ENCODE peak calls at places on chromosomes 11 and 22, in five cellular contexts. One of them, this sample, is unnamed.

GRCh38 chr22:30444632-30445437 is 19.3 kb downstream of the MTFP1 start:
- DNase-seq in hypothalamus: peak; percentile 17
- DNase-seq in GM06990: peak; percentile 52
- DNase-seq in GM12878: no peak
- DNase-seq in KG1: peak; percentile 6
- DNase-seq in this sample: no peak

GRCh38 chr11:114058026-114058706 is 1.3 kb upstream of the ZBTB16 start:
- DNase-seq in GM06990: no peak
- DNase-seq in KG1: no peak
- DNase-seq in GM12878: no peak
- DNase-seq in hypothalamus: no peak
- DNase-seq in this sample: no peak

GRCh38 chr11:130832571-130833432 is 83.5 kb downstream of the SNX19 start:
- DNase-seq in hypothalamus: no peak
- DNase-seq in GM12878: no peak
- DNase-seq in KG1: no peak
- DNase-seq in GM06990: no peak
- DNase-seq in this sample: no peak

GRCh38 chr11:2575611-2576051 is 124.2 kb downstream of the KCNQ1OT1 start:
- DNase-seq in GM12878: no peak
- DNase-seq in GM06990: no peak
- DNase-seq in hypothalamus: no peak
- DNase-seq in KG1: no peak
- DNase-seq in this sample: no peak

GRCh38 chr22:20414059-20414440 is 20.1 kb downstream of the ZNF74 start:
- DNase-seq in KG1: no peak
- DNase-seq in GM12878: no peak
- DNase-seq in hypothalamus: no peak
- DNase-seq in GM06990: no peak
- DNase-seq in this sample: no peak

GRCh38 chr11:130609121-130610035 is 160.9 kb downstream of the ADAMTS15 start:
- DNase-seq in KG1: no peak
- DNase-seq in GM12878: no peak
- DNase-seq in hypothalamus: no peak
- DNase-seq in GM06990: no peak
- DNase-seq in this sample: no peak

GRCh38 chr11:23540101-23540561 is 679.9 kb upstream of the CCDC179 start:
- DNase-seq in KG1: peak; percentile 41
- DNase-seq in GM12878: peak; percentile 5
- DNase-seq in hypothalamus: no peak
- DNase-seq in GM06990: no peak
- DNase-seq in this sample: no peak

GRCh38 chr11:36467913-36468312 is 42.2 kb downstream of the TRAF6 start:
- DNase-seq in GM06990: no peak
- DNase-seq in GM12878: no peak
- DNase-seq in KG1: no peak
- DNase-seq in hypothalamus: no peak
- DNase-seq in this sample: no peak

GRCh38 chr11:3642071-3642951 is 519 bp upstream of the ART5 start:
- DNase-seq in GM06990: peak; percentile 56
- DNase-seq in GM12878: no peak
- DNase-seq in hypothalamus: peak; percentile 11
- DNase-seq in KG1: no peak
- DNase-seq in this sample: peak; percentile 81

GRCh38 chr11:19342036-19342435 is 101.3 kb upstream of the E2F8 start:
- DNase-seq in GM06990: no peak
- DNase-seq in hypothalamus: no peak
- DNase-seq in KG1: no peak
- DNase-seq in GM12878: no peak
- DNase-seq in this sample: no peak

GRCh38 chr22:48489551-48490512 is 1337.8 kb downstream of the BRD1 start:
- DNase-seq in GM06990: no peak
- DNase-seq in hypothalamus: no peak
- DNase-seq in GM12878: no peak
- DNase-seq in KG1: peak; percentile 1
- DNase-seq in this sample: no peak

GRCh38 chr22:36017661-36018091 is 10.9 kb downstream of the RBFOX2 start:
- DNase-seq in GM12878: peak; percentile 68
- DNase-seq in hypothalamus: no peak
- DNase-seq in KG1: no peak
- DNase-seq in GM06990: peak; percentile 24
- DNase-seq in this sample: no peak

GRCh38 chr11:96204721-96205459 is 138.1 kb downstream of the MAML2 start:
- DNase-seq in KG1: no peak
- DNase-seq in hypothalamus: no peak
- DNase-seq in GM12878: no peak
- DNase-seq in GM06990: no peak
- DNase-seq in this sample: no peak

GRCh38 chr11:9758676-9759518 is 95.0 kb downstream of the SWAP70 start:
- DNase-seq in GM12878: no peak
- DNase-seq in hypothalamus: peak; percentile 19
- DNase-seq in KG1: no peak
- DNase-seq in GM06990: peak; percentile 70
- DNase-seq in this sample: peak; percentile 42

GRCh38 chr11:199782-200181 is 6.9 kb downstream of the SCGB1C1 start:
- DNase-seq in KG1: no peak
- DNase-seq in hypothalamus: no peak
- DNase-seq in GM12878: no peak
- DNase-seq in GM06990: no peak
- DNase-seq in this sample: no peak

GRCh38 chr11:93494341-93494740 is 48.9 kb downstream of the SMCO4 start:
- DNase-seq in KG1: no peak
- DNase-seq in GM06990: no peak
- DNase-seq in hypothalamus: no peak
- DNase-seq in GM12878: no peak
- DNase-seq in this sample: no peak

GRCh38 chr11:93757924-93758865 is 16.7 kb downstream of the C11orf54 start:
- DNase-seq in GM06990: no peak
- DNase-seq in KG1: no peak
- DNase-seq in GM12878: no peak
- DNase-seq in hypothalamus: no peak
- DNase-seq in this sample: no peak

GRCh38 chr22:19822301-19823117 is 32.2 kb downstream of the GNB1L start:
- DNase-seq in hypothalamus: no peak
- DNase-seq in KG1: no peak
- DNase-seq in GM06990: no peak
- DNase-seq in GM12878: no peak
- DNase-seq in this sample: no peak

GRCh38 chr22:49983148-49984042 is 22.8 kb downstream of the PIM3 start:
- DNase-seq in hypothalamus: no peak
- DNase-seq in GM12878: no peak
- DNase-seq in KG1: no peak
- DNase-seq in GM06990: no peak
- DNase-seq in this sample: peak; percentile 65

GRCh38 chr11:119085523-119085878 is 820 bp downstream of the HMBS start:
- DNase-seq in GM06990: no peak
- DNase-seq in GM12878: no peak
- DNase-seq in hypothalamus: no peak
- DNase-seq in KG1: no peak
- DNase-seq in this sample: no peak

GRCh38 chr11:110279881-110280280 is 16.5 kb downstream of the RDX start:
- DNase-seq in KG1: no peak
- DNase-seq in GM06990: no peak
- DNase-seq in GM12878: no peak
- DNase-seq in hypothalamus: no peak
- DNase-seq in this sample: no peak

GRCh38 chr22:44620129-44620840 is 81.7 kb upstream of the PRR5 start:
- DNase-seq in GM12878: no peak
- DNase-seq in GM06990: peak; percentile 67
- DNase-seq in KG1: no peak
- DNase-seq in hypothalamus: peak; percentile 39
- DNase-seq in this sample: peak; percentile 80

GRCh38 chr11:12253843-12254281 is 123.5 kb upstream of the PARVA start:
- DNase-seq in KG1: no peak
- DNase-seq in hypothalamus: no peak
- DNase-seq in GM12878: no peak
- DNase-seq in GM06990: no peak
- DNase-seq in this sample: no peak

GRCh38 chr22:31753005-31753633 is 700 bp upstream of the DEPDC5 start:
- DNase-seq in GM06990: peak; percentile 47
- DNase-seq in GM12878: no peak
- DNase-seq in hypothalamus: peak; percentile 5
- DNase-seq in KG1: no peak
- DNase-seq in this sample: no peak

GRCh38 chr22:27876684-27877083 is 42.4 kb downstream of the PITPNB start:
- DNase-seq in KG1: no peak
- DNase-seq in hypothalamus: no peak
- DNase-seq in GM06990: no peak
- DNase-seq in GM12878: no peak
- DNase-seq in this sample: no peak

GRCh38 chr22:28243539-28243938 is 324.5 kb upstream of the PITPNB start:
- DNase-seq in hypothalamus: no peak
- DNase-seq in KG1: no peak
- DNase-seq in GM06990: no peak
- DNase-seq in GM12878: no peak
- DNase-seq in this sample: no peak

GRCh38 chr11:27663294-27663693 is 37.0 kb downstream of the BDNF start:
- DNase-seq in hypothalamus: no peak
- DNase-seq in KG1: no peak
- DNase-seq in GM12878: no peak
- DNase-seq in GM06990: no peak
- DNase-seq in this sample: no peak

GRCh38 chr11:133955945-133956421 is 785 bp downstream of the IGSF9B start:
- DNase-seq in GM12878: no peak
- DNase-seq in hypothalamus: no peak
- DNase-seq in GM06990: no peak
- DNase-seq in KG1: no peak
- DNase-seq in this sample: no peak

GRCh38 chr22:28541137-28541536 is 138.5 kb downstream of the TTC28 start:
- DNase-seq in GM06990: no peak
- DNase-seq in KG1: no peak
- DNase-seq in hypothalamus: no peak
- DNase-seq in GM12878: no peak
- DNase-seq in this sample: no peak

GRCh38 chr11:6237903-6238302 is 986 bp upstream of the CNGA4 start:
- DNase-seq in KG1: no peak
- DNase-seq in GM12878: no peak
- DNase-seq in hypothalamus: no peak
- DNase-seq in GM06990: no peak
- DNase-seq in this sample: no peak

GRCh38 chr22:27673839-27674238 is 127.7 kb downstream of the MN1 start:
- DNase-seq in KG1: no peak
- DNase-seq in GM06990: no peak
- DNase-seq in GM12878: no peak
- DNase-seq in hypothalamus: peak; percentile 29
- DNase-seq in this sample: no peak

GRCh38 chr22:27485842-27486241 is 315.7 kb downstream of the MN1 start:
- DNase-seq in GM12878: no peak
- DNase-seq in hypothalamus: no peak
- DNase-seq in GM06990: no peak
- DNase-seq in KG1: no peak
- DNase-seq in this sample: no peak

GRCh38 chr22:46546466-46547178 is 9.2 kb upstream of the CELSR1 start:
- DNase-seq in KG1: no peak
- DNase-seq in GM12878: no peak
- DNase-seq in hypothalamus: no peak
- DNase-seq in GM06990: no peak
- DNase-seq in this sample: no peak

GRCh38 chr11:122785156-122785605 is 53.1 kb upstream of the CRTAM start:
- DNase-seq in GM06990: no peak
- DNase-seq in GM12878: no peak
- DNase-seq in hypothalamus: no peak
- DNase-seq in KG1: no peak
- DNase-seq in this sample: no peak

GRCh38 chr22:38824587-38824986 is 19.2 kb downstream of the NPTXR start:
- DNase-seq in hypothalamus: peak; percentile 32
- DNase-seq in GM12878: no peak
- DNase-seq in KG1: peak; percentile 65
- DNase-seq in GM06990: no peak
- DNase-seq in this sample: peak; percentile 37

GRCh38 chr11:69044111-69045013 is 4.4 kb upstream of the TPCN2 start:
- DNase-seq in GM12878: no peak
- DNase-seq in KG1: no peak
- DNase-seq in GM06990: no peak
- DNase-seq in hypothalamus: peak; percentile 54
- DNase-seq in this sample: no peak

GRCh38 chr11:114102993-114103896 is 43.7 kb downstream of the ZBTB16 start:
- DNase-seq in GM06990: no peak
- DNase-seq in hypothalamus: no peak
- DNase-seq in GM12878: no peak
- DNase-seq in KG1: no peak
- DNase-seq in this sample: peak; percentile 25

GRCh38 chr11:10490398-10491232 is 35.6 kb downstream of the AMPD3 start:
- DNase-seq in GM06990: no peak
- DNase-seq in GM12878: no peak
- DNase-seq in KG1: no peak
- DNase-seq in hypothalamus: peak; percentile 76
- DNase-seq in this sample: no peak

GRCh38 chr11:3824714-3825472 is 15.9 kb downstream of the RHOG start:
- DNase-seq in hypothalamus: peak; percentile 44
- DNase-seq in KG1: peak; percentile 22
- DNase-seq in GM06990: peak; percentile 55
- DNase-seq in GM12878: no peak
- DNase-seq in this sample: peak; percentile 70

GRCh38 chr11:128725630-128726461 is 32.0 kb downstream of the FLI1 start:
- DNase-seq in GM12878: peak; percentile 89
- DNase-seq in GM06990: peak; percentile 77
- DNase-seq in hypothalamus: no peak
- DNase-seq in KG1: peak; percentile 83
- DNase-seq in this sample: peak; percentile 79

This sample was measured in CD8-positive, alpha-beta T cell.